ENCODE peak calls at places on chromosomes 7 and 10, in eight cellular contexts. H, P, L, X, V, B, R and F are unnamed samples.

GRCh38 chr7:42429339-42429738 is 192.3 kb upstream of the GLI3 start:
- DNase-seq in H (no peak), P (no peak), X (no peak), V (no peak), R (no peak), B (no peak), L (no peak), F (no peak)

GRCh38 chr10:132684164-132684891 is 101.6 kb downstream of the NKX6-2 start:
- DNase-seq in X (peak), R (peak), H (no peak), L (peak), V (peak), B (peak), P (no peak), F (no peak)

GRCh38 chr10:47406870-47407648 is 23.0 kb upstream of the ZNF488 start:
- DNase-seq in B (peak), X (no peak), H (no peak), P (peak), L (no peak), R (peak), V (peak), F (peak)

GRCh38 chr10:47322300-47323061 is at the start of gene GDF2:
- DNase-seq in R (no peak), P (no peak), X (no peak), B (no peak), V (no peak), H (no peak), L (peak), F (no peak)

GRCh38 chr7:73704640-73705550 is 14.6 kb downstream of the STX1A start:
- DNase-seq in X (peak), H (peak), L (peak), V (no peak), R (peak), B (peak), P (no peak), F (no peak)

GRCh38 chr10:97511711-97512445 is 13.2 kb downstream of the UBTD1 start:
- DNase-seq in B (no peak), V (peak), L (no peak), P (no peak), H (no peak), X (no peak), R (no peak), F (no peak)

GRCh38 chr7:136938476-136938875 is 70.0 kb downstream of the CHRM2 start:
- DNase-seq in H (no peak), B (no peak), L (no peak), P (no peak), V (no peak), R (no peak), X (no peak), F (no peak)

GRCh38 chr10:17428616-17429097 is 25.7 kb downstream of the ST8SIA6 start:
- DNase-seq in R (no peak), X (peak), P (no peak), B (no peak), V (no peak), H (no peak), L (no peak), F (no peak)

GRCh38 chr10:109451879-109452278 is 471.4 kb downstream of the XPNPEP1 start:
- DNase-seq in P (no peak), V (no peak), H (no peak), L (no peak), X (no peak), R (no peak), B (no peak), F (no peak)

GRCh38 chr10:117143424-117143823 is 5.4 kb upstream of the VAX1 start:
- DNase-seq in R (no peak), L (no peak), P (no peak), X (no peak), V (no peak), H (no peak), B (no peak), F (no peak)

GRCh38 chr7:79658304-79658703 is 204.8 kb upstream of the MAGI2 start:
- DNase-seq in P (no peak), H (no peak), X (no peak), R (no peak), B (no peak), V (no peak), L (no peak), F (no peak)

GRCh38 chr7:108537229-108537628 is 11.3 kb upstream of the PNPLA8 start:
- DNase-seq in L (no peak), B (no peak), X (no peak), V (no peak), R (no peak), P (no peak), H (no peak), F (no peak)

GRCh38 chr7:116273283-116273917 is 63.1 kb downstream of the TES start:
- DNase-seq in H (no peak), X (no peak), L (no peak), B (no peak), V (no peak), P (no peak), R (no peak), F (no peak)

GRCh38 chr7:82323806-82324205 is 119.8 kb downstream of the CACNA2D1 start:
- DNase-seq in V (no peak), L (no peak), R (no peak), X (no peak), B (peak), H (no peak), P (no peak), F (no peak)

GRCh38 chr7:79091661-79092060 is 361.8 kb downstream of the MAGI2 start:
- DNase-seq in P (peak), X (no peak), L (no peak), V (no peak), H (no peak), R (peak), B (peak), F (no peak)

GRCh38 chr7:145360511-145361100 is 524.8 kb upstream of the TPK1 start:
- DNase-seq in B (no peak), L (no peak), V (no peak), P (no peak), X (no peak), H (no peak), R (no peak), F (no peak)

GRCh38 chr10:105714728-105715127 is 1073.6 kb downstream of the SORCS3 start:
- DNase-seq in R (no peak), B (no peak), H (no peak), P (no peak), X (no peak), L (no peak), V (no peak), F (no peak)

GRCh38 chr7:159115601-159116501 is 28.8 kb downstream of the VIPR2 start:
- DNase-seq in P (no peak), L (peak), B (no peak), X (no peak), V (peak), R (no peak), H (no peak), F (no peak)

GRCh38 chr10:91251430-91252056 is 31.1 kb downstream of the PCGF5 start:
- DNase-seq in P (peak), L (peak), B (peak), H (peak), R (peak), X (peak), V (peak), F (peak)

GRCh38 chr10:2079603-2080078 is 342.3 kb upstream of the ADARB2 start:
- DNase-seq in L (no peak), P (no peak), H (no peak), B (no peak), R (no peak), V (peak), X (no peak), F (no peak)

GRCh38 chr7:100366411-100367250 is 6.7 kb upstream of the PILRA start:
- DNase-seq in X (no peak), R (no peak), L (no peak), H (no peak), B (no peak), P (no peak), V (no peak), F (no peak)

GRCh38 chr10:14665304-14665703 is 109.4 kb downstream of the FAM107B start:
- DNase-seq in H (no peak), P (no peak), V (peak), B (peak), L (no peak), X (no peak), R (peak), F (no peak)

GRCh38 chr7:32075612-32076011 is 5.4 kb upstream of the PDE1C start:
- DNase-seq in B (no peak), H (no peak), R (no peak), P (no peak), X (no peak), L (no peak), V (no peak), F (no peak)

GRCh38 chr7:32163141-32163806 is 93.1 kb upstream of the PDE1C start:
- DNase-seq in L (no peak), V (peak), X (no peak), H (no peak), R (peak), P (peak), B (peak), F (peak)

GRCh38 chr7:88219781-88220747 is at the start of gene SRI:
- DNase-seq in H (peak), P (peak), X (peak), V (peak), R (peak), L (peak), B (peak), F (peak)

GRCh38 chr10:61153766-61154165 is 209.8 kb upstream of the RHOBTB1 start:
- DNase-seq in H (no peak), V (no peak), X (no peak), R (no peak), P (no peak), L (no peak), B (no peak), F (no peak)

GRCh38 chr7:74587435-74588126 is 69.9 kb upstream of the GTF2I start:
- DNase-seq in R (peak), P (peak), X (peak), V (peak), B (peak), H (peak), L (peak), F (peak)

GRCh38 chr7:77362905-77363304 is 53.2 kb downstream of the GSAP start:
- DNase-seq in B (no peak), L (no peak), P (no peak), X (no peak), V (no peak), H (no peak), R (no peak), F (no peak)

GRCh38 chr10:6171891-6172354 is 30.8 kb upstream of the PFKFB3 start:
- DNase-seq in P (peak), L (peak), V (peak), X (peak), B (peak), R (peak), H (no peak), F (peak)

GRCh38 chr7:97024209-97025129 is at the start of gene DLX5:
- DNase-seq in L (peak), R (peak), X (no peak), V (no peak), P (no peak), B (no peak), H (no peak), F (no peak)

GRCh38 chr10:132450825-132451505 is 54.0 kb downstream of the PWWP2B start:
- DNase-seq in B (no peak), V (no peak), H (no peak), X (no peak), P (no peak), L (no peak), R (no peak), F (no peak)

GRCh38 chr7:74527842-74528241 is 74.1 kb downstream of the GTF2IRD1 start:
- DNase-seq in R (no peak), L (no peak), P (no peak), X (no peak), B (no peak), V (peak), H (no peak), F (no peak)

GRCh38 chr7:137908106-137908505 is 61.3 kb upstream of the DGKI start:
- DNase-seq in H (no peak), L (no peak), R (no peak), P (no peak), B (no peak), V (no peak), X (no peak), F (no peak)

GRCh38 chr10:116772901-116773300 is 30.5 kb upstream of the HSPA12A start:
- DNase-seq in R (no peak), H (no peak), X (no peak), L (no peak), V (no peak), P (no peak), B (no peak), F (no peak)

GRCh38 chr10:43202224-43202656 is 64.0 kb downstream of the CSGALNACT2 start:
- DNase-seq in L (peak), H (peak), X (peak), B (peak), V (peak), P (no peak), R (peak), F (no peak)

GRCh38 chr7:20172736-20173334 is 44.3 kb downstream of the MACC1 start:
- DNase-seq in X (peak), V (peak), B (peak), H (no peak), P (no peak), L (peak), R (peak), F (peak)

GRCh38 chr7:121395494-121395960 is 581 bp downstream of the FAM3C start:
- DNase-seq in V (peak), B (peak), P (no peak), X (peak), H (no peak), L (no peak), R (peak), F (no peak)

GRCh38 chr10:99659868-99660366 is 608 bp downstream of the ENTPD7 start:
- DNase-seq in R (no peak), L (no peak), B (peak), P (no peak), X (no peak), H (no peak), V (no peak), F (no peak)

GRCh38 chr10:119742988-119743646 is 17.3 kb downstream of the INPP5F start:
- DNase-seq in R (peak), V (no peak), P (no peak), H (no peak), X (no peak), L (no peak), B (peak), F (no peak)

GRCh38 chr10:847868-848267 is 83.6 kb downstream of the LARP4B start:
- DNase-seq in V (no peak), X (no peak), R (no peak), H (no peak), P (no peak), L (no peak), B (peak), F (no peak)
- TF ChIP-seq CTCF in V (no peak), X (no peak), R (peak), H (no peak), P (no peak), L (no peak), B (peak), F (peak)

DNA sequence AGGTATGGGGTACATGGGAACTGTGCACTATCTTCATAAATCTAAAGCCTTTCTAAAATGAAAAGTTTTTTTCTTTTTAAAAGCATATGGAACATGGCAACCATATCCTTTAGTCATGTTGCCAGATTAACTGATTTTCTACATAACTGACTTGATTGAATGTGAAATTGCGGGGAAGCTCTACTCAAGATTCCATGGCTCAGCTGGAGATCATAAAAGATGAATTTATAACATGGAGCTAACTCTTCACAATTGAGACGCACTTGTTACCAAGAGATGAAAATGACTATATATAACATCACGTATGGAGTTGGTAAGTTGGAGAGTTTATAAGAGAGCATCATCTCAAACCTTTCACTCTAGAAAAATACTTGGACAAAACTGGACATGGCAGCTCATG is 190.2 kb upstream of the MYO3A start:
- DNase-seq in H (no peak), B (no peak), R (no peak), V (no peak), P (no peak), L (no peak), X (no peak), F (no peak)
- H3K4me3 ChIP-seq in H (no peak), B (no peak), R (no peak), V (no peak), P (no peak), L (no peak), X (no peak), F (no peak)

GRCh38 chr7:67608806-67609205 is 612.2 kb downstream of the TYW1 start:
- DNase-seq in X (no peak), B (no peak), L (no peak), H (no peak), V (no peak), R (no peak), P (no peak), F (no peak)
- TF ChIP-seq CTCF in X (no peak), B (no peak), L (no peak), H (no peak), V (no peak), R (no peak), P (no peak), F (no peak)

GRCh38 chr7:70693300-70693689 is 438.6 kb upstream of the GALNT17 start:
- DNase-seq in L (no peak), H (no peak), X (peak), R (peak), B (peak), P (no peak), V (peak), F (no peak)
- H3K4me3 ChIP-seq in L (peak), H (peak), X (peak), R (peak), B (peak), P (peak), V (no peak), F (peak)

GRCh38 chr7:44461387-44461786 is 29.1 kb downstream of the NUDCD3 start:
- DNase-seq in V (no peak), R (peak), L (no peak), H (no peak), B (peak), P (peak), X (no peak), F (peak)

GRCh38 chr7:44465490-44465889 is 25.0 kb downstream of the NUDCD3 start:
- DNase-seq in X (no peak), L (no peak), P (no peak), B (peak), R (no peak), V (no peak), H (no peak), F (no peak)

GRCh38 chr7:44466300-44467216 is 23.9 kb downstream of the NUDCD3 start:
- DNase-seq in V (no peak), B (peak), L (no peak), R (peak), X (no peak), H (no peak), P (no peak), F (no peak)

GRCh38 chr7:44460325-44460724 is 30.1 kb downstream of the NUDCD3 start:
- DNase-seq in R (no peak), B (no peak), L (no peak), X (no peak), H (no peak), V (peak), P (no peak), F (no peak)

GRCh38 chr7:44463169-44463808 is 27.2 kb downstream of the NUDCD3 start:
- DNase-seq in L (no peak), H (no peak), B (peak), X (no peak), P (no peak), R (peak), V (no peak), F (no peak)
- TF ChIP-seq CTCF in L (peak), H (peak), B (peak), X (no peak), P (peak), R (peak), V (peak), F (peak)